ENCODE peak calls at places on chromosomes 7 and 10, in ten cellular contexts. One of them, this sample, is unnamed.

GRCh38 chr10:103761075-103761920 is 94.1 kb downstream of the SH3PXD2A start:
- DNase-seq in AG10803: no peak
- DNase-seq in CD4-positive, alpha-beta T cell: no peak
- DNase-seq in GM10248: no peak
- DNase-seq in fibroblast of pulmonary artery: peak; percentile 25
- DNase-seq in nephron progenitor cell: no peak
- DNase-seq in Calu3: no peak
- DNase-seq in neural progenitor cell: no peak
- DNase-seq in uterus: no peak
- DNase-seq in cardiac muscle cell: peak; percentile 35
- DNase-seq in this sample: no peak

GRCh38 chr10:94174838-94175237 is 181.1 kb downstream of the PLCE1 start:
- DNase-seq in AG10803: no peak
- DNase-seq in CD4-positive, alpha-beta T cell: no peak
- DNase-seq in GM10248: no peak
- DNase-seq in fibroblast of pulmonary artery: no peak
- DNase-seq in nephron progenitor cell: no peak
- DNase-seq in Calu3: no peak
- DNase-seq in neural progenitor cell: no peak
- DNase-seq in uterus: no peak
- DNase-seq in cardiac muscle cell: peak; percentile 7
- DNase-seq in this sample: no peak

GRCh38 chr7:21367081-21367480 is 60.8 kb upstream of the SP4 start:
- DNase-seq in AG10803: no peak
- DNase-seq in CD4-positive, alpha-beta T cell: no peak
- DNase-seq in GM10248: no peak
- DNase-seq in fibroblast of pulmonary artery: no peak
- DNase-seq in nephron progenitor cell: no peak
- DNase-seq in Calu3: no peak
- DNase-seq in neural progenitor cell: no peak
- DNase-seq in uterus: no peak
- DNase-seq in cardiac muscle cell: no peak
- DNase-seq in this sample: no peak

GRCh38 chr10:110994406-110994805 is 75.0 kb downstream of the SHOC2 start:
- DNase-seq in AG10803: no peak
- DNase-seq in CD4-positive, alpha-beta T cell: no peak
- DNase-seq in GM10248: no peak
- DNase-seq in fibroblast of pulmonary artery: no peak
- DNase-seq in nephron progenitor cell: no peak
- DNase-seq in Calu3: no peak
- DNase-seq in neural progenitor cell: no peak
- DNase-seq in uterus: no peak
- DNase-seq in cardiac muscle cell: no peak
- DNase-seq in this sample: no peak

GRCh38 chr7:86958380-86958779 is 101.1 kb downstream of the ELAPOR2 start:
- DNase-seq in AG10803: no peak
- DNase-seq in CD4-positive, alpha-beta T cell: no peak
- DNase-seq in GM10248: no peak
- DNase-seq in fibroblast of pulmonary artery: no peak
- DNase-seq in nephron progenitor cell: no peak
- DNase-seq in Calu3: no peak
- DNase-seq in neural progenitor cell: no peak
- DNase-seq in uterus: no peak
- DNase-seq in cardiac muscle cell: no peak
- DNase-seq in this sample: no peak

GRCh38 chr7:95491634-95492314 is 6.0 kb downstream of the ASB4 start:
- DNase-seq in AG10803: no peak
- DNase-seq in CD4-positive, alpha-beta T cell: no peak
- DNase-seq in GM10248: no peak
- DNase-seq in fibroblast of pulmonary artery: no peak
- DNase-seq in nephron progenitor cell: peak; percentile 6
- DNase-seq in Calu3: peak; percentile 71
- DNase-seq in neural progenitor cell: no peak
- DNase-seq in uterus: no peak
- DNase-seq in cardiac muscle cell: no peak
- DNase-seq in this sample: no peak

GRCh38 chr10:86155034-86155656 is 211.4 kb downstream of the GRID1 start:
- DNase-seq in AG10803: no peak
- DNase-seq in CD4-positive, alpha-beta T cell: no peak
- DNase-seq in GM10248: no peak
- DNase-seq in fibroblast of pulmonary artery: no peak
- DNase-seq in nephron progenitor cell: peak; percentile 44
- DNase-seq in Calu3: no peak
- DNase-seq in neural progenitor cell: peak; percentile 18
- DNase-seq in uterus: no peak
- DNase-seq in cardiac muscle cell: no peak
- DNase-seq in this sample: no peak

GRCh38 chr10:79381804-79382221 is 34.5 kb downstream of the PPIF start:
- DNase-seq in AG10803: peak; percentile 87
- DNase-seq in CD4-positive, alpha-beta T cell: peak; percentile 22
- DNase-seq in GM10248: peak; percentile 10
- DNase-seq in fibroblast of pulmonary artery: peak; percentile 86
- DNase-seq in nephron progenitor cell: no peak
- DNase-seq in Calu3: peak; percentile 51
- DNase-seq in neural progenitor cell: no peak
- DNase-seq in uterus: peak; percentile 91
- DNase-seq in cardiac muscle cell: peak; percentile 89
- DNase-seq in this sample: peak; percentile 2

GRCh38 chr7:91880413-91881241 is at the start of gene MTERF1:
- DNase-seq in AG10803: peak; percentile 87
- DNase-seq in CD4-positive, alpha-beta T cell: peak; percentile 96
- DNase-seq in GM10248: peak; percentile 90
- DNase-seq in fibroblast of pulmonary artery: peak; percentile 94
- DNase-seq in nephron progenitor cell: peak; percentile 96
- DNase-seq in Calu3: peak; percentile 89
- DNase-seq in neural progenitor cell: peak; percentile 96
- DNase-seq in uterus: peak; percentile 92
- DNase-seq in cardiac muscle cell: peak; percentile 96
- DNase-seq in this sample: peak; percentile 92

GRCh38 chr7:73647725-73648592 is 19.7 kb upstream of the VPS37D start:
- DNase-seq in AG10803: no peak
- DNase-seq in CD4-positive, alpha-beta T cell: peak; percentile 41
- DNase-seq in GM10248: no peak
- DNase-seq in fibroblast of pulmonary artery: no peak
- DNase-seq in nephron progenitor cell: peak; percentile 49
- DNase-seq in Calu3: no peak
- DNase-seq in neural progenitor cell: peak; percentile 67
- DNase-seq in uterus: no peak
- DNase-seq in cardiac muscle cell: no peak
- DNase-seq in this sample: no peak

GRCh38 chr10:13338337-13339128 is 9.6 kb downstream of the SEPHS1 start:
- DNase-seq in AG10803: peak; percentile 88
- DNase-seq in CD4-positive, alpha-beta T cell: no peak
- DNase-seq in GM10248: no peak
- DNase-seq in fibroblast of pulmonary artery: peak; percentile 60
- DNase-seq in nephron progenitor cell: no peak
- DNase-seq in Calu3: no peak
- DNase-seq in neural progenitor cell: no peak
- DNase-seq in uterus: no peak
- DNase-seq in cardiac muscle cell: peak; percentile 72
- DNase-seq in this sample: no peak

GRCh38 chr10:15440204-15440711 is 69.2 kb upstream of the FAM171A1 start:
- DNase-seq in AG10803: no peak
- DNase-seq in CD4-positive, alpha-beta T cell: no peak
- DNase-seq in GM10248: no peak
- DNase-seq in fibroblast of pulmonary artery: peak; percentile 2
- DNase-seq in nephron progenitor cell: no peak
- DNase-seq in Calu3: no peak
- DNase-seq in neural progenitor cell: no peak
- DNase-seq in uterus: no peak
- DNase-seq in cardiac muscle cell: no peak
- DNase-seq in this sample: no peak

GRCh38 chr7:85185355-85186082 is 1.3 kb downstream of the SEMA3D start:
- DNase-seq in AG10803: peak; percentile 65
- DNase-seq in CD4-positive, alpha-beta T cell: no peak
- DNase-seq in GM10248: peak; percentile 7
- DNase-seq in fibroblast of pulmonary artery: peak; percentile 75
- DNase-seq in nephron progenitor cell: peak; percentile 61
- DNase-seq in Calu3: peak; percentile 24
- DNase-seq in neural progenitor cell: peak; percentile 78
- DNase-seq in uterus: peak; percentile 16
- DNase-seq in cardiac muscle cell: peak; percentile 71
- DNase-seq in this sample: peak; percentile 15

GRCh38 chr7:142567201-142567600 is 182.1 kb upstream of the PRSS1 start:
- DNase-seq in AG10803: no peak
- DNase-seq in CD4-positive, alpha-beta T cell: no peak
- DNase-seq in GM10248: no peak
- DNase-seq in fibroblast of pulmonary artery: no peak
- DNase-seq in nephron progenitor cell: no peak
- DNase-seq in Calu3: no peak
- DNase-seq in neural progenitor cell: no peak
- DNase-seq in uterus: no peak
- DNase-seq in cardiac muscle cell: no peak
- DNase-seq in this sample: no peak

DNA sequence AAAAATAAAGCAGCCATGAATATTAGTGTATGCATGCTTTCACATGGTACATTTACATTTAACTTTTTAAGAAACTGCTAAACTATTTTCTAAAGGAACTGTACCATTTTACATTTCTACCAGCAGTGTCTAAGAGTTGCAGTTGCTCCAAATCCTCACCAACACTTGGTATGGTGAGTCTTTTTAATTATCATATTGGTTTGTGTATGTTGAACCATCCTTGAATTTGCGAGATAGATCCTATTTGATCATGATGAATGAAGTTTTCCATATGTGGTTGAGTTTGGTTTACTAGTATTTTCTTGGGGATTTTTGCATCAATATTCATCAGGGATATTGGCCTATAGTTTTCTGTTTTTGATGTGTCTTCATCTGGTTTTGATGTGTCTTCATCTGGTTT is 1057.2 kb downstream of the LRMDA start:
- DNase-seq in AG10803: no peak
- DNase-seq in CD4-positive, alpha-beta T cell: no peak
- DNase-seq in GM10248: no peak
- DNase-seq in fibroblast of pulmonary artery: no peak
- DNase-seq in nephron progenitor cell: no peak
- DNase-seq in Calu3: no peak
- DNase-seq in neural progenitor cell: no peak
- DNase-seq in uterus: no peak
- DNase-seq in cardiac muscle cell: no peak
- DNase-seq in this sample: no peak
- TF ChIP-seq CTCF in AG10803: no peak
- TF ChIP-seq CTCF in CD4-positive, alpha-beta T cell: no peak
- TF ChIP-seq CTCF in GM10248: no peak
- TF ChIP-seq CTCF in fibroblast of pulmonary artery: no peak
- TF ChIP-seq CTCF in nephron progenitor cell: no peak
- TF ChIP-seq CTCF in Calu3: no peak
- TF ChIP-seq CTCF in neural progenitor cell: no peak
- TF ChIP-seq CTCF in uterus: no peak
- TF ChIP-seq CTCF in cardiac muscle cell: no peak
- TF ChIP-seq CTCF in this sample: no peak

GRCh38 chr7:149792220-149792595 is 18.8 kb upstream of the ZNF467 start:
- DNase-seq in AG10803: no peak
- DNase-seq in CD4-positive, alpha-beta T cell: no peak
- DNase-seq in GM10248: no peak
- DNase-seq in fibroblast of pulmonary artery: no peak
- DNase-seq in nephron progenitor cell: no peak
- DNase-seq in Calu3: no peak
- DNase-seq in neural progenitor cell: no peak
- DNase-seq in uterus: no peak
- DNase-seq in cardiac muscle cell: no peak
- DNase-seq in this sample: no peak

GRCh38 chr7:149793261-149793660 is 19.9 kb upstream of the ZNF467 start:
- DNase-seq in AG10803: no peak
- DNase-seq in CD4-positive, alpha-beta T cell: no peak
- DNase-seq in GM10248: no peak
- DNase-seq in fibroblast of pulmonary artery: no peak
- DNase-seq in nephron progenitor cell: no peak
- DNase-seq in Calu3: no peak
- DNase-seq in neural progenitor cell: no peak
- DNase-seq in uterus: no peak
- DNase-seq in cardiac muscle cell: no peak
- DNase-seq in this sample: no peak

GRCh38 chr7:149795126-149795525 is 21.7 kb upstream of the ZNF467 start:
- DNase-seq in AG10803: no peak
- DNase-seq in CD4-positive, alpha-beta T cell: no peak
- DNase-seq in GM10248: no peak
- DNase-seq in fibroblast of pulmonary artery: no peak
- DNase-seq in nephron progenitor cell: no peak
- DNase-seq in Calu3: no peak
- DNase-seq in neural progenitor cell: no peak
- DNase-seq in uterus: no peak
- DNase-seq in cardiac muscle cell: no peak
- DNase-seq in this sample: no peak

GRCh38 chr7:149796287-149796860 is 23.0 kb upstream of the ZNF467 start:
- DNase-seq in AG10803: no peak
- DNase-seq in CD4-positive, alpha-beta T cell: no peak
- DNase-seq in GM10248: no peak
- DNase-seq in fibroblast of pulmonary artery: no peak
- DNase-seq in nephron progenitor cell: no peak
- DNase-seq in Calu3: no peak
- DNase-seq in neural progenitor cell: no peak
- DNase-seq in uterus: no peak
- DNase-seq in cardiac muscle cell: no peak
- DNase-seq in this sample: no peak

GRCh38 chr7:149794665-149795064 is 21.3 kb upstream of the ZNF467 start:
- DNase-seq in AG10803: no peak
- DNase-seq in CD4-positive, alpha-beta T cell: no peak
- DNase-seq in GM10248: no peak
- DNase-seq in fibroblast of pulmonary artery: no peak
- DNase-seq in nephron progenitor cell: peak; percentile 51
- DNase-seq in Calu3: no peak
- DNase-seq in neural progenitor cell: peak; percentile 33
- DNase-seq in uterus: no peak
- DNase-seq in cardiac muscle cell: no peak
- DNase-seq in this sample: no peak
- TF ChIP-seq CTCF in AG10803: no peak
- TF ChIP-seq CTCF in CD4-positive, alpha-beta T cell: no peak
- TF ChIP-seq CTCF in GM10248: no peak
- TF ChIP-seq CTCF in fibroblast of pulmonary artery: no peak
- TF ChIP-seq CTCF in nephron progenitor cell: no peak
- TF ChIP-seq CTCF in Calu3: no peak
- TF ChIP-seq CTCF in neural progenitor cell: no peak
- TF ChIP-seq CTCF in uterus: no peak
- TF ChIP-seq CTCF in cardiac muscle cell: no peak
- TF ChIP-seq CTCF in this sample: no peak

DNA sequence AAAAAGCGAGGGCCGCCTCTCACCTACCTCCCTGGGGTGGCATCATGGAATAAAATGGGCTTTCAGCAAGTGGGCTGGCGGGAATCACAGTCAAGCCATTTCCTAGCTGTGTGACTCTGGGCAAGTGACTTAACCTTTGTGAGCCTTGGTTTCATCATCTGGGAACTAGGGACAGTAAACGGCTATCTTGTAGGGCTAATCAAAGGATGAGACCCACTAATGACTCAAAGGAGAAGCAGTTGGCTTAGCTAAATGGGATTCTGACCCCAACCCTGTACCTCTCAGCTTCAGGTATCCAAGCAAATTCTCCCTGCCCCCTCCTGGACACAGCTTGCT is 25.8 kb downstream of the TRIM8 start:
- DNase-seq in AG10803: no peak
- DNase-seq in CD4-positive, alpha-beta T cell: no peak
- DNase-seq in GM10248: no peak
- DNase-seq in fibroblast of pulmonary artery: no peak
- DNase-seq in nephron progenitor cell: no peak
- DNase-seq in Calu3: no peak
- DNase-seq in neural progenitor cell: no peak
- DNase-seq in uterus: no peak
- DNase-seq in cardiac muscle cell: no peak
- DNase-seq in this sample: no peak
- TF ChIP-seq CTCF in AG10803: no peak
- TF ChIP-seq CTCF in CD4-positive, alpha-beta T cell: no peak
- TF ChIP-seq CTCF in GM10248: no peak
- TF ChIP-seq CTCF in fibroblast of pulmonary artery: no peak
- TF ChIP-seq CTCF in nephron progenitor cell: no peak
- TF ChIP-seq CTCF in Calu3: peak; percentile 8
- TF ChIP-seq CTCF in neural progenitor cell: no peak
- TF ChIP-seq CTCF in uterus: no peak
- TF ChIP-seq CTCF in cardiac muscle cell: no peak
- TF ChIP-seq CTCF in this sample: no peak

GRCh38 chr10:119355930-119356329 is 148.6 kb downstream of the GRK5 start:
- DNase-seq in AG10803: no peak
- DNase-seq in CD4-positive, alpha-beta T cell: no peak
- DNase-seq in GM10248: no peak
- DNase-seq in fibroblast of pulmonary artery: no peak
- DNase-seq in nephron progenitor cell: no peak
- DNase-seq in Calu3: no peak
- DNase-seq in neural progenitor cell: no peak
- DNase-seq in uterus: no peak
- DNase-seq in cardiac muscle cell: no peak
- DNase-seq in this sample: no peak
- TF ChIP-seq CTCF in AG10803: peak; percentile 38
- TF ChIP-seq CTCF in CD4-positive, alpha-beta T cell: peak; percentile 14
- TF ChIP-seq CTCF in GM10248: no peak
- TF ChIP-seq CTCF in fibroblast of pulmonary artery: peak; percentile 45
- TF ChIP-seq CTCF in nephron progenitor cell: peak; percentile 25
- TF ChIP-seq CTCF in Calu3: no peak
- TF ChIP-seq CTCF in neural progenitor cell: peak; percentile 41
- TF ChIP-seq CTCF in uterus: no peak
- TF ChIP-seq CTCF in cardiac muscle cell: peak; percentile 34
- TF ChIP-seq CTCF in this sample: no peak